ENCODE peak calls at places on chromosomes 3 and 15, in six cellular contexts. J is H9, Q is IMR-90, Z is neuronal stem cell, X is H1, E is mesenchymal stem cell. L is an unnamed sample.

GRCh38 chr3:10213156-10213792 is 35.0 kb upstream of the TATDN2 start:
- DNase-seq in J (no peak), Q (peak; percentile 81), Z (no peak), X (no peak), E (peak; percentile 65), L (no peak)

GRCh38 chr3:197749315-197749600 is 425 bp upstream of the FYTTD1 start:
- DNase-seq in J (peak; percentile 73), Q (peak; percentile 76), Z (no peak), X (no peak), E (peak; percentile 70), L (peak; percentile 61)

GRCh38 chr3:28745904-28746617 is 397.4 kb upstream of the AZI2 start:
- DNase-seq in J (no peak), Q (no peak), Z (no peak), X (no peak), E (no peak), L (no peak)

GRCh38 chr3:81352867-81353266 is 408.6 kb downstream of the GBE1 start:
- DNase-seq in J (peak; percentile 41), Q (peak; percentile 8), Z (no peak), X (no peak), E (no peak), L (peak; percentile 61)

GRCh38 chr15:73050561-73051297 is 1.5 kb upstream of the NEO1 start:
- DNase-seq in J (no peak), Q (no peak), Z (no peak), X (no peak), E (no peak), L (no peak)

GRCh38 chr3:149258298-149258697 is 36.7 kb upstream of the CP start:
- DNase-seq in J (no peak), Q (peak; percentile 16), Z (no peak), X (no peak), E (peak; percentile 80), L (no peak)

GRCh38 chr3:155391583-155391982 is 98.1 kb upstream of the STRIT1 start:
- DNase-seq in J (no peak), Q (peak; percentile 12), Z (peak; percentile 39), X (no peak), E (peak; percentile 22), L (peak; percentile 26)

GRCh38 chr15:25243800-25244097 is 195.1 kb downstream of the UBE3A start:
- DNase-seq in J (peak; percentile 8), Q (no peak), Z (no peak), X (no peak), E (no peak), L (no peak)

GRCh38 chr3:50623840-50624474 is 7.0 kb downstream of the MAPKAPK3 start:
- DNase-seq in J (no peak), Q (peak; percentile 22), Z (no peak), X (no peak), E (no peak), L (no peak)

GRCh38 chr15:56987286-56987685 is 68.8 kb downstream of the TCF12 start:
- DNase-seq in J (no peak), Q (no peak), Z (no peak), X (no peak), E (no peak), L (no peak)

GRCh38 chr3:165742351-165742750 is 94.9 kb downstream of the BCHE start:
- DNase-seq in J (no peak), Q (no peak), Z (no peak), X (no peak), E (no peak), L (no peak)

GRCh38 chr15:83656192-83656591 is 2.3 kb downstream of the ADAMTSL3 start:
- DNase-seq in J (no peak), Q (no peak), Z (no peak), X (no peak), E (no peak), L (no peak)

GRCh38 chr3:481680-482079 is 285.1 kb downstream of the CHL1 start:
- DNase-seq in J (no peak), Q (no peak), Z (no peak), X (no peak), E (no peak), L (no peak)

GRCh38 chr3:105367406-105368213 is 901 bp downstream of the ALCAM start:
- DNase-seq in J (peak; percentile 48), Q (peak; percentile 70), Z (peak; percentile 64), X (no peak), E (peak; percentile 86), L (peak; percentile 50)

GRCh38 chr3:141077631-141078030 is 26.5 kb downstream of the SPSB4 start:
- DNase-seq in J (no peak), Q (no peak), Z (no peak), X (no peak), E (no peak), L (no peak)

GRCh38 chr3:42749753-42750231 is 23.3 kb downstream of the CCDC13 start:
- DNase-seq in J (peak; percentile 68), Q (no peak), Z (no peak), X (no peak), E (no peak), L (peak; percentile 33)

GRCh38 chr3:108835101-108835500 is 12.5 kb downstream of the TRAT1 start:
- DNase-seq in J (no peak), Q (no peak), Z (no peak), X (no peak), E (no peak), L (no peak)

GRCh38 chr15:57922780-57923179 is 142.7 kb downstream of the ALDH1A2 start:
- DNase-seq in J (no peak), Q (no peak), Z (no peak), X (no peak), E (no peak), L (no peak)

GRCh38 chr15:69324031-69324430 is 25.3 kb downstream of the PAQR5 start:
- DNase-seq in J (no peak), Q (no peak), Z (no peak), X (no peak), E (no peak), L (no peak)

GRCh38 chr3:156483961-156484787 is 70.7 kb downstream of the SSR3 start:
- DNase-seq in J (no peak), Q (peak; percentile 66), Z (no peak), X (no peak), E (peak; percentile 81), L (no peak)

GRCh38 chr3:14922863-14923262 is 24.5 kb upstream of the NR2C2 start:
- DNase-seq in J (no peak), Q (no peak), Z (no peak), X (no peak), E (no peak), L (no peak)

GRCh38 chr3:159635047-159635641 is 353.5 kb upstream of the IL12A start:
- DNase-seq in J (no peak), Q (peak; percentile 72), Z (no peak), X (no peak), E (peak; percentile 38), L (no peak)

GRCh38 chr15:73375755-73376305 is 7.1 kb upstream of the HCN4 start:
- DNase-seq in J (no peak), Q (no peak), Z (no peak), X (no peak), E (no peak), L (no peak)

GRCh38 chr15:31155136-31155535 is 53.6 kb upstream of the TRPM1 start:
- DNase-seq in J (no peak), Q (no peak), Z (no peak), X (no peak), E (no peak), L (no peak)

GRCh38 chr3:20648921-20649381 is 462.9 kb upstream of the SGO1 start:
- DNase-seq in J (no peak), Q (peak; percentile 33), Z (no peak), X (no peak), E (no peak), L (no peak)

GRCh38 chr3:194539498-194539897 is 52.7 kb upstream of the ATP13A3 start:
- DNase-seq in J (no peak), Q (no peak), Z (no peak), X (no peak), E (no peak), L (no peak)

GRCh38 chr3:194534243-194534642 is 47.4 kb upstream of the ATP13A3 start:
- DNase-seq in J (no peak), Q (no peak), Z (no peak), X (no peak), E (no peak), L (no peak)

GRCh38 chr3:194540268-194540937 is 53.6 kb upstream of the ATP13A3 start:
- DNase-seq in J (no peak), Q (peak; percentile 23), Z (no peak), X (no peak), E (no peak), L (no peak)

GRCh38 chr3:194536883-194537637 is 50.3 kb upstream of the ATP13A3 start:
- DNase-seq in J (no peak), Q (peak; percentile 28), Z (no peak), X (no peak), E (peak; percentile 30), L (no peak)

GRCh38 chr3:194537732-194538247 is 51.0 kb upstream of the ATP13A3 start:
- DNase-seq in J (no peak), Q (peak; percentile 87), Z (no peak), X (no peak), E (peak; percentile 76), L (peak; percentile 88)
- H3K14ac ChIP-seq in J (no peak overlapping the region), Q (peak overlapping the region; percentile 83), Z (no peak overlapping the region), X (no peak overlapping the region), E (no peak overlapping the region), L (no peak overlapping the region)

DNA sequence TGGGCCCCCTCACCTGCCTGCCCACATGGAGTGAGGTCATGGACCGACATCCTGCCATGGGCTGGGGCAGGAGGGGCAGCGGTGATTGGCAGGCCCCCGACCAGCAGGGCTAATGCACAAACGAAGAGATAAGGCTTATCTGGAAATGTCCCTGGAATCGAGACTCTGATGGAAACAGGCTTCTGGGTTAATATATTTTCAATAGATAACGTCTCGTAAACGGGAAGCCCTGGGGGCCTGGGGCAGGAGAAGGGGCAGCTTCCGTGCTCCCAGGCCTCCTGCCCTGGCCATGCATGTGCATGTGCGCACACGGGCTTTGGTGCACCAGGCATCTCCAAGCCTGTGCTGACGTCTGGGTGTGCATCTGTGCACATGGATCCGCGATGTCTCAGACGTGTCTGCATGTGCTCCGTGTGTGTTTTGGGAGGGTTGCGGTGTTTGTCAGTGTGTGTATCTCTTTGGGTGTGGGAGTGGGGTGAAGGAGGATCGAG is 55.1 kb downstream of the DNAJB8 start:
- DNase-seq in J (no peak), Q (no peak), Z (no peak), X (no peak), E (no peak), L (no peak)
- H2AK5ac ChIP-seq in J (no peak overlapping the region), Q (no peak overlapping the region), Z (peak overlapping the region; percentile 97), X (peak overlapping the region; percentile 90), E (no peak overlapping the region), L (no peak overlapping the region)

GRCh38 chr3:119313461-119313860 is 19.3 kb downstream of the ARHGAP31 start:
- DNase-seq in J (no peak), Q (no peak), Z (no peak), X (no peak), E (no peak), L (no peak)
- H3K14ac ChIP-seq in J (no peak overlapping the region), Q (no peak overlapping the region), Z (no peak overlapping the region), X (no peak overlapping the region), E (no peak overlapping the region), L (no peak overlapping the region)

GRCh38 chr15:84816694-84817460 is at the start of gene ALPK3:
- DNase-seq in J (peak; percentile 77), Q (no peak), Z (peak; percentile 33), X (no peak), E (peak; percentile 46), L (peak; percentile 52)

GRCh38 chr15:84819791-84820190 is 2.6 kb downstream of the ALPK3 start:
- DNase-seq in J (no peak), Q (no peak), Z (no peak), X (no peak), E (no peak), L (no peak)

GRCh38 chr15:84818221-84819131 is 1.3 kb downstream of the ALPK3 start:
- DNase-seq in J (peak; percentile 75), Q (peak; percentile 14), Z (peak; percentile 31), X (no peak), E (peak; percentile 59), L (no peak)

GRCh38 chr15:84819291-84819768 is 2.2 kb downstream of the ALPK3 start:
- DNase-seq in J (no peak), Q (no peak), Z (no peak), X (no peak), E (peak; percentile 33), L (no peak)

GRCh38 chr15:84817461-84818081 is 415 bp downstream of the ALPK3 start:
- DNase-seq in J (peak; percentile 65), Q (no peak), Z (peak; percentile 39), X (no peak), E (peak; percentile 18), L (no peak)
- H2AK5ac ChIP-seq in J (no peak overlapping the region), Q (no peak overlapping the region), Z (no peak overlapping the region), X (no peak overlapping the region), E (no peak overlapping the region), L (peak overlapping the region; percentile 99)

L was measured in trophoblast cell.